ENCODE peak calls at places on chromosomes 5 and 9, in five cellular contexts. G is HCEC 1CT; A is ureter; M is activated naive CD4-positive, alpha-beta T cell; P is CD4-positive, alpha-beta T cell. C is an unnamed sample.

GRCh38 chr9:91810286-91810905 is 139.6 kb downstream of the ROR2 start:
- DNase-seq in G (no peak), A (peak), M (no peak), P (no peak), C (no peak)

GRCh38 chr5:80926979-80927656 is 33.0 kb upstream of the RASGRF2 start:
- DNase-seq in G (no peak), A (no peak), M (no peak), P (no peak), C (no peak)

GRCh38 chr5:118768607-118769175 is 219.7 kb downstream of the DTWD2 start:
- DNase-seq in G (no peak), A (no peak), M (no peak), P (no peak), C (no peak)

GRCh38 chr9:6928863-6929262 is 171.1 kb downstream of the KDM4C start:
- DNase-seq in G (no peak), A (no peak), M (no peak), P (no peak), C (no peak)

GRCh38 chr5:135269224-135269623 is 129.8 kb downstream of the MACROH2A1 start:
- DNase-seq in G (peak), A (no peak), M (no peak), P (no peak), C (no peak)

GRCh38 chr9:115042781-115043509 is 75.0 kb downstream of the TNC start:
- DNase-seq in G (no peak), A (no peak), M (no peak), P (no peak), C (no peak)

GRCh38 chr9:37935106-37935505 is 31.2 kb upstream of the SLC25A51 start:
- DNase-seq in G (no peak), A (no peak), M (no peak), P (no peak), C (no peak)

GRCh38 chr9:85743290-85744128 is 1.8 kb upstream of the AGTPBP1 start:
- DNase-seq in G (peak), A (no peak), M (no peak), P (no peak), C (no peak)

GRCh38 chr5:36948041-36948440 is 71.5 kb downstream of the NIPBL start:
- DNase-seq in G (peak), A (no peak), M (no peak), P (no peak), C (no peak)

GRCh38 chr9:115132648-115133047 is 14.7 kb upstream of the TNC start:
- DNase-seq in G (peak), A (no peak), M (no peak), P (no peak), C (no peak)

GRCh38 chr9:127158995-127159801 is 36.8 kb upstream of the ANGPTL2 start:
- DNase-seq in G (peak), A (peak), M (no peak), P (no peak), C (no peak)

GRCh38 chr9:136059851-136060670 is 35.0 kb downstream of the NACC2 start:
- DNase-seq in G (no peak), A (no peak), M (no peak), P (no peak), C (no peak)

GRCh38 chr5:67620386-67621039 is 423.9 kb upstream of the CD180 start:
- DNase-seq in G (no peak), A (no peak), M (no peak), P (no peak), C (no peak)

GRCh38 chr9:71096431-71097108 is 24.9 kb downstream of the TRPM3 start:
- DNase-seq in G (no peak), A (no peak), M (no peak), P (no peak), C (no peak)

GRCh38 chr9:673966-674526 is 167.5 kb upstream of the DMRT1 start:
- DNase-seq in G (no peak), A (no peak), M (no peak), P (no peak), C (no peak)

GRCh38 chr5:147935032-147935431 is 28.7 kb upstream of the C5orf46 start:
- DNase-seq in G (peak), A (no peak), M (no peak), P (no peak), C (no peak)

GRCh38 chr5:42361321-42361688 is 61.9 kb upstream of the GHR start:
- DNase-seq in G (no peak), A (no peak), M (no peak), P (no peak), C (no peak)

GRCh38 chr5:111745075-111745474 is 11.9 kb downstream of the NREP start:
- DNase-seq in G (no peak), A (no peak), M (no peak), P (no peak), C (no peak)

GRCh38 chr5:35393901-35394300 is 163.6 kb upstream of the PRLR start:
- DNase-seq in G (no peak), A (no peak), M (no peak), P (no peak), C (no peak)

GRCh38 chr5:108801776-108802175 is 54.1 kb downstream of the FER start:
- DNase-seq in G (peak), A (no peak), M (no peak), P (no peak), C (no peak)

GRCh38 chr9:104177003-104177611 is 83.0 kb downstream of the SMC2 start:
- DNase-seq in G (peak), A (no peak), M (no peak), P (no peak), C (no peak)

GRCh38 chr5:150277043-150277442 is 12.5 kb downstream of the CAMK2A start:
- DNase-seq in G (no peak), A (no peak), M (no peak), P (no peak), C (no peak)

GRCh38 chr9:118578467-118578866 is 790.8 kb downstream of the BRINP1 start:
- DNase-seq in G (peak), A (no peak), M (no peak), P (no peak), C (no peak)

GRCh38 chr5:163569284-163569683 is 63.9 kb downstream of the MAT2B start:
- DNase-seq in G (peak), A (no peak), M (no peak), P (no peak), C (no peak)

GRCh38 chr5:64700765-64701164 is 10.5 kb downstream of the SHISAL2B start:
- DNase-seq in G (no peak), A (no peak), M (no peak), P (no peak), C (no peak)

GRCh38 chr5:147479949-147480348 is 29.9 kb downstream of the DPYSL3 start:
- DNase-seq in G (no peak), A (no peak), M (no peak), P (no peak), C (no peak)

GRCh38 chr9:110152704-110153374 is 55.1 kb downstream of the C9orf152 start:
- DNase-seq in G (peak), A (no peak), M (no peak), P (no peak), C (no peak)

GRCh38 chr9:109206670-109207069 is 39.6 kb upstream of the FRRS1L start:
- DNase-seq in G (no peak), A (no peak), M (no peak), P (no peak), C (no peak)

GRCh38 chr5:175847503-175847902 is 23.9 kb upstream of the CPLX2 start:
- DNase-seq in G (peak), A (no peak), M (no peak), P (no peak), C (no peak)

GRCh38 chr9:22147818-22148573 is 138.9 kb upstream of the CDKN2B start:
- DNase-seq in G (peak), A (no peak), M (no peak), P (no peak), C (no peak)

GRCh38 chr5:5752844-5753243 is 330.4 kb downstream of the ICE1 start:
- DNase-seq in G (no peak), A (no peak), M (no peak), P (no peak), C (no peak)

GRCh38 chr9:123735376-123735775 is 194.6 kb downstream of the DENND1A start:
- DNase-seq in G (no peak), A (no peak), M (no peak), P (no peak), C (no peak)

C was measured in lung.